ENCODE peak calls at places on chromosome 6, in seven cellular contexts. H, K, V, J, T, Q and G are unnamed samples.

GRCh38 chr6:122381494-122382083 is 17.9 kb upstream of the HSF2 start:
- DNase-seq in H (peak), K (peak), V (no peak), J (peak), T (peak), Q (peak), G (no peak)

GRCh38 chr6:43951063-43951755 is 176.0 kb downstream of the MRPL14 start:
- DNase-seq in H (no peak), K (peak), V (no peak), J (peak), T (no peak), Q (peak), G (no peak)

GRCh38 chr6:46042355-46042999 is 26.8 kb upstream of the CLIC5 start:
- DNase-seq in H (peak), K (peak), V (no peak), J (no peak), T (peak), Q (no peak), G (peak)

GRCh38 chr6:5865492-5866031 is 141.2 kb downstream of the NRN1 start:
- DNase-seq in H (no peak), K (no peak), V (no peak), J (no peak), T (no peak), Q (no peak), G (no peak)

GRCh38 chr6:35494161-35494563 is 2.7 kb downstream of the TEAD3 start:
- DNase-seq in H (peak), K (peak), V (no peak), J (no peak), T (no peak), Q (no peak), G (no peak)

GRCh38 chr6:147506704-147507114 is 1.8 kb upstream of the SAMD5 start:
- DNase-seq in H (peak), K (peak), V (no peak), J (peak), T (no peak), Q (no peak), G (no peak)

GRCh38 chr6:144284753-144285547 is at the start of gene UTRN:
- DNase-seq in H (peak), K (peak), V (peak), J (peak), T (no peak), Q (peak), G (no peak)

GRCh38 chr6:49453221-49453620 is 9.8 kb downstream of the MMUT start:
- DNase-seq in H (no peak), K (no peak), V (no peak), J (no peak), T (no peak), Q (no peak), G (no peak)

GRCh38 chr6:111604259-111605099 is 1.2 kb downstream of the TRAF3IP2 start:
- DNase-seq in H (peak), K (peak), V (peak), J (peak), T (peak), Q (peak), G (no peak)

GRCh38 chr6:126359936-126360537 is 20.1 kb downstream of the CENPW start:
- DNase-seq in H (no peak), K (no peak), V (no peak), J (no peak), T (no peak), Q (no peak), G (no peak)

GRCh38 chr6:1498491-1499113 is 109.2 kb downstream of the FOXF2 start:
- DNase-seq in H (peak), K (no peak), V (no peak), J (no peak), T (no peak), Q (no peak), G (no peak)

GRCh38 chr6:6741264-6741663 is 152.7 kb downstream of the LY86 start:
- DNase-seq in H (no peak), K (peak), V (no peak), J (no peak), T (no peak), Q (no peak), G (no peak)

DNA sequence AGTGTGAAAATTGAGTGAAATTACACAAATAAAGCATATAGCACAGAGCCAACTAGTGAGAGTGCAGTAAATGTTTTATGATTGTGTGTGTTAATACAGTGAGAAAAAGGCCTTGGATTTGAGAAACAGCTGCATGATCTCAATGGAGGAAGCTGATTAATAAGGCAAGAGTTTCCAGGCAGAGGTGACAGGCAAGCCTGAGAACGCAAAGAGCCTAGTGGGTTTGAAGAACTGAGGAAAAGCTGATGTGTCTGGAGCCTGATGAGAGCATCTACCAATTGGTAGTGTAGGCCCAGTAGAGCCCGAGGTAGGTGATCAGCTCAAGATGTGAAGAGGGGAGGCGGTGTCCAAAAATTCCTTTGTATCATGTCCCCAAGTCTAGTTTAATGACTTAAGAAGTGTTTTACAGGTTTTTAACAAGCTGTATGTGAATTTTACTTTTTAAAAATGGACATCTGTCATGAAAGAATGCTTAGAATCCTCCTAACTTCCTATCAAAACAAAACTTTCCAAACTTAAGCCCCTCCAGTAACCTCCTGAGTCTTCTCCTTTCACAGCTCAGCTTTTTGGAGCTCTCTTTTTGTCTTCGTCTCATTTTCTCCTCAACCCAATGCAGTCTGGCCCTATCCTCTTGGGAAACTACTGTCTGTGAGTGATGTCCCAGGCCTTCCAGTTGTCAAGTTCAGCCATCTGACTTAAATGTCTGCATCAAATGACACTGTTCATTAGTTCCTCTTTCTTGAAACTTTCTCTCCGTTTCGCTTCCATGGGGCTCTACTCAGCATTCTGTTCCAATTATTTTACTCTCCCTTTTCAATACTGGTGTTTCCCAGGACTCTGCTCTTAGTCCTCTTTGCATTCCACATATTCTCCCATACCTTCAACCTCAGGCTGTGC is 1.2 kb downstream of the CDC40 start:
- DNase-seq in H (peak), K (no peak), V (no peak), J (no peak), T (no peak), Q (no peak), G (no peak)
- H3K4me3 ChIP-seq in H (peak), K (peak), V (peak), J (peak), T (peak), Q (peak), G (peak)

DNA sequence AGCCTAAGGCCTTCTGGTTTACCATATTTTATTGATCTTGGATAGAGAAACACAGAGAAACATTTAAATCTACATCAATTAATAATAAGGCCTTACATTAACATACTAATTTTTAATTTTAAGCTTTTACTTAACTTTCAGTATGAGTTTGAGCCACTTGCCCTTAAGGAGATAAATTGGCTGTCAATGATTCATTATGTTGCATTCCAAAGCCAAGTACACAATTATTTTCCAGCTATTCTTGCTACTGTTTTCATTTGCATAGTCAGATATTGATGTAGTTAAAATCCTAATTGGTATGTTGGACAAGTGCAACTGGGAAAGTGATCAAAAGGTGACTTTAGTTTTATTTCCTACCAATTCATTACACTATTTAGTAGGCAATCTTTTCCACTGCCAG is 58.2 kb downstream of the MOCS1 start:
- DNase-seq in H (peak), K (no peak), V (no peak), J (no peak), T (no peak), Q (no peak), G (no peak)
- TF ChIP-seq CTCF in H (no peak), K (no peak), V (no peak), J (no peak), T (no peak), Q (no peak), G (no peak)

DNA sequence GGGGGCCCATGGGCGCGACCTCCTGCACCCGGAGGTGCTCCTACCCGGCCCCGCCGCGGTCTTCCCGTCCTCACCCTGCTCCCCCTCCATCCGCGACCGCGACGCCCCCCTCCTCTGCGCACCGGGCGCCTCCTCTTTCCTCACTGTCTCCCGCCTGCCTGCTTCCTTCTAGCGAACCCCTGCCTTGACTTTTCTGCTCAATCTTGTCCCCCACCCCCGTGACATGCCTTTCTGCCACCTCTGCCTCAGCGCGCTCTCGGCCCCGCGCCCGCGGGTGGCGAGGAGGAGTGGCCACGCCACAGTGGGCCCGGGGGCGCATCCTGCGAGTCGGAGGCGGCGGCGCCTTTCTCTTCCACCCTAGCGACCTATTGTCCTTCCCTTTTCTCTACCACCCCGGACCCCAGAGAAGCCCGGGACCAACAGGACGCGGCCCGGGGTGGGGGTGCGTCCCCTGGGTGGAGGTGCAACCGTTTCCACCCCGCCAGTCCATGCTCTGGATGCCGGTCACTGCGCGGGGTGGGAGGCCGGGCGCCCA is 2.1 kb downstream of the PDE10A start:
- DNase-seq in H (no peak), K (peak), V (no peak), J (no peak), T (no peak), Q (no peak), G (no peak)
- H3K4me3 ChIP-seq in H (peak), K (peak), V (peak), J (peak), T (no peak), Q (peak), G (no peak)

DNA sequence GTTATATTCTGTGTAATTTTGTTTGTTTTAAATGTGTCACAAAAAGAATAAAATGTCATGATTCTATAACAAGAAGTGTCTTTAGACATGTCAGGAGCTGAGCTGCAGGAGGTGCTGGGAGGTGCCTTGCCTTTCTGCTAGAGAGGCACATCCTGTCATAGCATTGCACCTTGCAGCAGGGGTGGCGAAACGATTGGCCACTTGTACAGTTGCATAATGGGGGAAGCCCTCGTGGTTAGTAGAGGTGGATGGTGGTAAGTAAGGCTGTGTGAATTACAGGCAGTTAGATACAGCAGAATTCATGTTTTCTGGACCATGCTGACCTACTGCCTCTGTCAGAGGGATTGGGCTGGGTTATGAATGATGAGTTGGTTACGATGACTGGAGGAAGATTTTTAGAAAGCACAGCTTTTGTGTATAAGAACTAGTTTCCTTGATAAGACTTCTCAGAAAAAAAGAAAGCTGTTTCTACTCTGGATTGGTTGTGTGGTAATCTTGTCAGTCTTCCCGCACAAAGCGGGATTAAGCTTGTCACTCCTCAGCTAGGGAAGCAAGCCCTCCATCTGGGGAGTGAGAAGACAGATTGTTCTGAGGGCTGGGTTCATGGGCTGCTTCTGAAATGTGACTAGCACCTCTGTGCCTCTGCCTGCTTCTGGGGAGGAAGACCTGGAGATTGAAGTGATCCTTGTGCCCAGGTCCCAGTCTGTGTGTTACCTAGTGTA is 74.9 kb downstream of the FOXO3 start:
- DNase-seq in H (no peak), K (peak), V (no peak), J (peak), T (no peak), Q (no peak), G (no peak)
- TF ChIP-seq CTCF in H (no peak), K (no peak), V (no peak), J (no peak), T (no peak), Q (no peak), G (no peak)

DNA sequence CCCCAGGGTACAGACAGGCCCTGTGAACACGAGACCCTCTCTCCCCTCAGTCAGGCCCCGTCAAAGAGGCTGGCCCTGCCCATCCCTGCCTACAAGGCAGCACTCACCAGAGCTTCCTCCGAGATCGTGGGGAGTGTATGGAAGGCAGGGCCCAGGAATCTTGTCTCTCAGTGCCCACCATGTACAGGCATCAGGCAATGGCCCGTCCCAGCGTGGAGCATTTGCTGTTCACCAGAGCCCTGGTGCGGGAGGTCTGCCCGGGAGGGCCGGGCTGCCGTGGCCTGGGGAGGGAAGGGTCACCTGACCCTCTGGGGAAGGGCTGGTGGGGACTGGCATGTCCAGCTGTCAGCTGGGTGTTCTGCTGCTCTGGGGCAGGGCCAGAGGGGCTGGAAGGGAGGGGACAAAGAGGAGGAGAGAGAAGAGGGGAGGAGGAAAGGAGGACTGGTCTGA is at the start of gene IP6K3:
- DNase-seq in H (no peak), K (peak), V (no peak), J (no peak), T (no peak), Q (no peak), G (no peak)
- H3K4me3 ChIP-seq in H (no peak), K (peak), V (no peak), J (peak), T (no peak), Q (no peak), G (no peak)

DNA sequence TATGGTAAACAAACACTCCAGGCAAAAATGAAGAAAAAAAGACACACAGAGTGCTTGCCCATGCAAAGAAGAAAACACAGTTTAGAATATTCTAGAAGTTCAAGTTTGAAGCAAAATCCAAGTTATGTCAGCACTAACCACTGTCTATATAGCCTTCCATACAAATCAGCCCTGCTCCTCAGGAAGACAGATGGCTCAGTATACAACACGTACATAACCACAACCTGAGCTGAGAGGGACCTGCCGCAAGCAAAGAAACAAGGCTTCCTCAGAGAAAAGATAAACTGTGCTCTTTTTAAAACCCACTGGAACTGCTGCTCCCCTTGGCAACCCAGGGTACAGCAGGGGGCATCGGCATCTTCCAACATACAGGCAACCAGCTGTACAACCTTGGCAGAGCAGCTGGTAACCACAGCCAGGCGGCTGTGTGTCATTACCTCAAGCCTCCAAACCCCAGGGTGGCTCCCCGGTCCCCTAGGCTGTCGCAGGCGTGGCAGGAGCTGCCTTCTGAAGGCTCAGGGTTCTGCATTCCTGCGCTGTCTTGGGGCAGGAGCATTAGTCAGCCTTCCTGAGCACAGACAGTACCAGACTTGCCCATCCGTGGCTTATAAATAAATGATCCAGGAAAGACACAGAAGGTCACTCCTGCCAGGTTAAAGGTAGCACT is 249.5 kb downstream of the ADGRG6 start:
- DNase-seq in H (no peak), K (peak), V (no peak), J (no peak), T (no peak), Q (peak), G (no peak)
- TF ChIP-seq CTCF in H (no peak), K (no peak), V (no peak), J (no peak), T (no peak), Q (no peak), G (no peak)

DNA sequence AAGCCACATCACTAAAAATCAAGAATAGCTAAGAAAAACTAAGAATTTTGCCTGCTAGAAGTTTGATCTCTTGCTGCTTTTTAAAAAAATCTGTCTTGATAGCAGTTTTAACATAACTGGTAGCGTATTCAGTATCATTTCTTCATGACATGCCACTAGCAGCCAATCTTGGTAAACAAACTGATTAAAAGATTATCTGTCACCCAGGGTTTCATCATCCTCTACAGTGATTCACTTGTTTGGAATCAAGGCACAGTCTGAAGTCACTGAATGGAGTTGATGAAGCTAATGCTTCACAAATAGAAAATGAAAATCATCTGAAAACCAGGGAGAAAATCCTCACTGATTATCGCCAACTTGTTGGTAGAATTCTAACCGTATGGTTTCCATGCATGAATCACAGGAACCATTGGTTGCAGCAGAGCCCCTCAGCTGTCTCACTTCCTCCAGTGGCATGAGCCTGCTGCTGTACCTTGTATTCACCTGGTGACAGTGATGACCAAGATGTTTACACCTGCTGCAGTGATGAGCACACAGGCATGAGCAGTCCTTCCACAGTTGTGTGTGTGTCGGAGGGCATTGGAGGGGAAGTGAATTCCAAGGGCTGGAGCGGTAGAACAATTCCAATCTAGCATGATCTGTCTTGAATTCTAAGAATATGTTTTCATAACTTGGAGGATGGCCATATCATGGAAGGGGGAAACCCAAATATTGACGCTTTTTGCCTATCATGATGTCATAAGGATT is 275.0 kb downstream of the KHDC1L start:
- DNase-seq in H (peak), K (no peak), V (no peak), J (no peak), T (no peak), Q (no peak), G (no peak)
- H3K4me3 ChIP-seq in H (peak), K (no peak), V (no peak), J (no peak), T (no peak), Q (no peak), G (no peak)

DNA sequence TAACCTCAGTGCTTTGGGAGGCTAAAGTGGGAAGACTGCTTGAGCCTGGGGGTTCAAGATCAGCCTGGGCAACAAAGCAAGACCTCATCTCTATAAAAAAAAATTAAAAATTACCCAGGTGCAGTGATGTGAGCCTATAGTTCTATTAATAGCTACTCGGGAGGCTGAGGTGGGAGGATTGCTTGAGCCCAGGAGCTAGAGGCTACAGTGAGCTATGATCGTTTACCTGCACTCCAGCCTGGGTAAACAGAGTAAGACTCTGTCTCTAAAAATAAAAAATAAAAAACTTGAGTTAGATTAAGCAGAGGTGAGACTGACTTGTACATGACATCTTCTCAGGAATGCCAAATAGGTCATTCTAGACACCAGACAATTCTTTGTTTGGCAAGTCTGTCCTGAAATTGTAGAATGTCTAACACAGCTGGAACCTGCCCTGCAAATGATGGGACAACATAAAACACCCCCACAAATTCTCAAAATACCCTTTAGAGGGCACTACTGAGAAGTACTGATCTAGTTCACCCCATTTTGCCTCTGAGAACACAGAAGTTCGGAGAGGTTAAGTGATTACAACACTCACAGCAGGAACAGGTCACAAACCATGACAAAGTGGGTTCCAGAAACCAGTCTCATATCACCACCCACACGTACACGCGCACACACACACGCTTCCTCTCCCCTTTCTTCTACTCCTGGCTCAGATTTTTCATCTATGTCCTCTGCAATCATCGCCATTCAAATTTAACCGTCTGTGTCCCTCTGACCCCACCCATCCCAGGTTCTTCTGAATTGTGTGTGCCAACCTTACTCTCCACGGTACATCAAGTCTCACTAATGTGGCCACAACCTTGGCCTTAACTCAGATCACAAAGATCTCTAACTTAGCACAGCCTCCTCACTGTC is 38.3 kb downstream of the ARHGAP18 start:
- DNase-seq in H (no peak), K (peak), V (no peak), J (peak), T (no peak), Q (no peak), G (peak)
- TF ChIP-seq CTCF in H (peak), K (peak), V (no peak), J (no peak), T (peak), Q (no peak), G (peak)